ENCODE peak calls at places on chromosomes 11 and 22, in seven cellular contexts. Q is mesenchymal stem cell, N is neuronal stem cell, B is IMR-90, A is mesendoderm, S is H1, D is trophoblast cell. H is an unnamed sample.
A peak's percentile ranks its signal among the peaks of the same experiment; 100 is the strongest.

GRCh38 chr11:73152861-73153483 is 10.9 kb upstream of the FCHSD2 start:
- DNase-seq in Q (no peak), N (no peak), B (no peak), A (no peak), S (no peak), D (no peak), H (peak; percentile 51)

GRCh38 chr11:131206671-131207070 is 163.7 kb upstream of the NTM start:
- DNase-seq in Q (no peak), N (no peak), B (no peak), A (no peak), S (no peak), D (no peak), H (no peak)

GRCh38 chr11:125554038-125554437 is 15.2 kb upstream of the EI24 start:
- DNase-seq in Q (no peak), N (no peak), B (no peak), A (no peak), S (no peak), D (no peak), H (no peak)

GRCh38 chr11:114291381-114291780 is 4.8 kb upstream of the NNMT start:
- DNase-seq in Q (peak; percentile 92), N (no peak), B (peak; percentile 66), A (no peak), S (no peak), D (peak; percentile 92), H (no peak)

GRCh38 chr11:7532395-7532794 is 18.6 kb downstream of the PPFIBP2 start:
- DNase-seq in Q (no peak), N (no peak), B (no peak), A (no peak), S (no peak), D (no peak), H (no peak)

GRCh38 chr11:1557904-1558831 is 13.9 kb downstream of the DUSP8 start:
- DNase-seq in Q (peak; percentile 53), N (no peak), B (peak; percentile 84), A (no peak), S (no peak), D (peak; percentile 30), H (peak; percentile 40)

GRCh38 chr11:85182437-85183109 is 444.6 kb downstream of the DLG2 start:
- DNase-seq in Q (peak; percentile 35), N (peak; percentile 23), B (peak; percentile 35), A (peak; percentile 93), S (no peak), D (no peak), H (peak; percentile 45)

GRCh38 chr11:76233936-76234703 is 27.8 kb upstream of the WNT11 start:
- DNase-seq in Q (peak; percentile 26), N (no peak), B (no peak), A (no peak), S (no peak), D (peak; percentile 64), H (peak; percentile 50)

GRCh38 chr11:100080401-100080800 is 606.7 kb upstream of the ARHGAP42 start:
- DNase-seq in Q (no peak), N (peak; percentile 2), B (no peak), A (peak; percentile 24), S (no peak), D (no peak), H (no peak)

GRCh38 chr22:37063436-37064420 is 12.2 kb downstream of the KCTD17 start:
- DNase-seq in Q (no peak), N (no peak), B (no peak), A (no peak), S (no peak), D (no peak), H (no peak)

GRCh38 chr22:30582788-30583575 is 8.5 kb upstream of the GAL3ST1 start:
- DNase-seq in Q (no peak), N (no peak), B (no peak), A (no peak), S (no peak), D (no peak), H (no peak)

GRCh38 chr11:61023086-61024035 is 51.9 kb downstream of the CD6 start:
- DNase-seq in Q (no peak), N (no peak), B (no peak), A (no peak), S (no peak), D (no peak), H (no peak)

GRCh38 chr11:8111636-8112035 is 30.6 kb downstream of the TUB start:
- DNase-seq in Q (no peak), N (no peak), B (no peak), A (no peak), S (no peak), D (no peak), H (no peak)

GRCh38 chr22:22161924-22162851 is 82.4 kb upstream of the VPREB1 start:
- DNase-seq in Q (no peak), N (no peak), B (no peak), A (no peak), S (no peak), D (no peak), H (no peak)

GRCh38 chr22:36379593-36380361 is 8.0 kb downstream of the MYH9 start:
- DNase-seq in Q (peak; percentile 58), N (no peak), B (peak; percentile 59), A (no peak), S (no peak), D (no peak), H (no peak)

GRCh38 chr22:46803031-46803880 is 40.8 kb downstream of the TBC1D22A start:
- DNase-seq in Q (peak; percentile 17), N (peak; percentile 49), B (no peak), A (peak; percentile 72), S (peak; percentile 51), D (peak; percentile 16), H (peak; percentile 79)

GRCh38 chr11:8593935-8594909 is at the start of gene STK33:
- DNase-seq in Q (peak; percentile 13), N (peak; percentile 69), B (no peak), A (peak; percentile 82), S (peak; percentile 27), D (peak; percentile 13), H (peak; percentile 86)

GRCh38 chr11:84069048-84069447 is 782.9 kb upstream of the CCDC90B start:
- DNase-seq in Q (no peak), N (no peak), B (no peak), A (no peak), S (no peak), D (no peak), H (no peak)

GRCh38 chr22:43467171-43467570 is 55.4 kb downstream of the MPPED1 start:
- DNase-seq in Q (no peak), N (no peak), B (no peak), A (no peak), S (no peak), D (no peak), H (no peak)

GRCh38 chr11:93903989-93904388 is 53.6 kb upstream of the VSTM5 start:
- DNase-seq in Q (no peak), N (no peak), B (no peak), A (peak; percentile 70), S (no peak), D (no peak), H (peak; percentile 43)

GRCh38 chr22:47836957-47837356 is 1074.5 kb downstream of the TBC1D22A start:
- DNase-seq in Q (no peak), N (no peak), B (no peak), A (peak; percentile 77), S (no peak), D (no peak), H (no peak)

GRCh38 chr11:115085461-115086220 is 407.3 kb downstream of the NXPE2 start:
- DNase-seq in Q (no peak), N (no peak), B (no peak), A (no peak), S (no peak), D (peak; percentile 88), H (no peak)

GRCh38 chr11:70031631-70032469 is 46.3 kb upstream of the ANO1 start:
- DNase-seq in Q (no peak), N (no peak), B (no peak), A (no peak), S (no peak), D (no peak), H (peak; percentile 9)
- H4K8ac ChIP-seq in Q (no peak overlapping the region), N (no peak overlapping the region), B (no peak overlapping the region), A (no peak overlapping the region), S (no peak overlapping the region), D (no peak overlapping the region), H (no peak overlapping the region)

DNA sequence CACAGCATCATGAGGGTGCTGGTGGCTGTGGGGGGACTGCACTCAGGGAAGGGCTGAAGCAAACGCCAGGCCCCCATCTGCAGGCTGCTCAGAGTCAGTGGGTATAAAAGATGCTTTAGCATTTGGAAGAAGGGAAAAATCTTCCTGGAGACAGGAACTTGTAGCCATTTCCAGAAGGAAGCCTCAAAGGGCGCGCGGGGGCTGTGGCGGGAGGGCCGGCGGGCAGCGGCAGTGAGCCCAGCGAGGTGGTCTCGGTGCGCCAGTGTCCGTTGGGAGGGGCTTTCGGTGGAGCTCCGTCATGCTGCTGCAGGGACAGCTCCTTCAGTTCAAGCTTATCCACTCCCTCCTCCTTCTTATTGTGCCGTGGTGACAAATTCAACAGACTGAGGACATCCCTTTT is 63.0 kb upstream of the PITPNB start:
- DNase-seq in Q (no peak), N (no peak), B (no peak), A (no peak), S (no peak), D (no peak), H (peak; percentile 16)
- H4K8ac ChIP-seq in Q (no peak overlapping the region), N (no peak overlapping the region), B (no peak overlapping the region), A (no peak overlapping the region), S (no peak overlapping the region), D (no peak overlapping the region), H (no peak overlapping the region)

GRCh38 chr11:117419136-117419914 is 91.7 kb downstream of the CEP164 start:
- DNase-seq in Q (peak; percentile 19), N (no peak), B (peak; percentile 49), A (no peak), S (no peak), D (no peak), H (no peak)

GRCh38 chr11:117418685-117419084 is 91.0 kb downstream of the CEP164 start:
- DNase-seq in Q (no peak), N (no peak), B (no peak), A (no peak), S (no peak), D (no peak), H (no peak)

GRCh38 chr11:117415358-117415896 is 87.8 kb downstream of the CEP164 start:
- DNase-seq in Q (no peak), N (no peak), B (no peak), A (no peak), S (no peak), D (no peak), H (no peak)

GRCh38 chr11:117417856-117418255 is 90.2 kb downstream of the CEP164 start:
- DNase-seq in Q (no peak), N (no peak), B (no peak), A (no peak), S (no peak), D (no peak), H (no peak)

GRCh38 chr11:117417342-117417741 is 89.7 kb downstream of the CEP164 start:
- DNase-seq in Q (no peak), N (no peak), B (no peak), A (no peak), S (no peak), D (no peak), H (no peak)
- H4K8ac ChIP-seq in Q (no peak overlapping the region), N (no peak overlapping the region), B (no peak overlapping the region), A (no peak overlapping the region), S (no peak overlapping the region), D (no peak overlapping the region), H (no peak overlapping the region)

DNA sequence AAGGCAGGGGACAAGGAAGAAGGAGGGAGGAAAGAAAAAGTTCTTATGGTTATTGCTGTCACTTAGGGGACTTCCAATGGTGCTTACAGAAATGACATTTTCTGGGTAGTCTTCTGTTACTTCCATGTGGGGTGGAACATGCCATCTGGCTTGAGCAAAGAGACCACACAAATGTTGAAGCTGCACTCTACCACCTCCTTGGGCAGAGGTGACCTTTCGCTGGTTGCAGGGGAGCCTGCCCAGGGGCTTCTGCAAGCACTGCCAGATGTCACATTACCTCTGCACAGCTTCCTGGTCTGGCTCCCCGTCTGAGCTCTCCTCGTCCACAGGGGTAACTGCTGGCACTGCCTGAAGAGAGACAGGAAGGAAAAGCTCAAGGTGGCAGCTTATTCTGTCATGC is 32.6 kb upstream of the APOA1 start:
- DNase-seq in Q (no peak), N (no peak), B (no peak), A (no peak), S (no peak), D (no peak), H (no peak)
- H4K8ac ChIP-seq in Q (no peak overlapping the region), N (no peak overlapping the region), B (no peak overlapping the region), A (no peak overlapping the region), S (no peak overlapping the region), D (no peak overlapping the region), H (no peak overlapping the region)

H was measured in H9.